ENCODE peak calls at places on chromosomes 2 and 18, in five cellular contexts. C, E, V, R and U are unnamed samples.

GRCh38 chr18:51069885-51070284 is 39.9 kb downstream of the SMAD4 start:
- DNase-seq in C (no peak), E (no peak), V (no peak), R (no peak), U (no peak)

GRCh38 chr18:39500320-39500719 is 1934.7 kb upstream of the CELF4 start:
- DNase-seq in C (no peak), E (no peak), V (no peak), R (no peak), U (no peak)

GRCh38 chr2:11616097-11616687 is 53.8 kb downstream of the NTSR2 start:
- DNase-seq in C (no peak), E (no peak), V (no peak), R (no peak), U (no peak)

GRCh38 chr2:174023591-174024523 is 58.7 kb upstream of the SP3 start:
- DNase-seq in C (peak; percentile 48), E (no peak), V (peak; percentile 85), R (no peak), U (peak; percentile 78)

GRCh38 chr18:23401400-23402347 is 51.4 kb upstream of the RIOK3 start:
- DNase-seq in C (peak; percentile 47), E (peak; percentile 68), V (no peak), R (peak; percentile 75), U (peak; percentile 81)

GRCh38 chr2:195533771-195534642 is 123.0 kb upstream of the SLC39A10 start:
- DNase-seq in C (peak; percentile 19), E (peak; percentile 96), V (peak; percentile 53), R (peak; percentile 28), U (no peak)

GRCh38 chr2:188678921-188679320 is 295.3 kb upstream of the COL3A1 start:
- DNase-seq in C (no peak), E (no peak), V (no peak), R (no peak), U (no peak)

GRCh38 chr2:11567631-11568031 is 33.8 kb downstream of the GREB1 start:
- DNase-seq in C (no peak), E (no peak), V (no peak), R (no peak), U (no peak)

GRCh38 chr2:16272038-16272788 is 331.9 kb downstream of the MYCN start:
- DNase-seq in C (no peak), E (no peak), V (no peak), R (no peak), U (no peak)

GRCh38 chr18:79753391-79753851 is 44.3 kb upstream of the KCNG2 start:
- DNase-seq in C (no peak), E (no peak), V (no peak), R (no peak), U (no peak)

GRCh38 chr2:98088261-98088660 is 1.3 kb downstream of the VWA3B start:
- DNase-seq in C (peak; percentile 41), E (no peak), V (no peak), R (no peak), U (no peak)

GRCh38 chr18:36298113-36298701 is 694 bp downstream of the FHOD3 start:
- DNase-seq in C (no peak), E (peak; percentile 44), V (no peak), R (no peak), U (no peak)

GRCh38 chr2:173184031-173185004 is 108.7 kb downstream of the MAP3K20 start:
- DNase-seq in C (peak; percentile 35), E (peak; percentile 23), V (peak; percentile 96), R (no peak), U (no peak)

GRCh38 chr2:97751752-97752151 is 38.4 kb downstream of the ZAP70 start:
- DNase-seq in C (no peak), E (no peak), V (no peak), R (peak; percentile 57), U (no peak)

GRCh38 chr18:48621240-48621639 is 82.4 kb downstream of the CTIF start:
- DNase-seq in C (no peak), E (no peak), V (no peak), R (no peak), U (no peak)

GRCh38 chr2:54557601-54558187 is 101.6 kb downstream of the SPTBN1 start:
- DNase-seq in C (peak; percentile 74), E (peak; percentile 73), V (no peak), R (peak; percentile 70), U (peak; percentile 74)

GRCh38 chr2:9373047-9373446 is 50.3 kb downstream of the ITGB1BP1 start:
- DNase-seq in C (no peak), E (no peak), V (no peak), R (no peak), U (no peak)

GRCh38 chr2:42053791-42054656 is 6.2 kb downstream of the PKDCC start:
- DNase-seq in C (peak; percentile 66), E (peak; percentile 68), V (no peak), R (no peak), U (peak; percentile 55)

GRCh38 chr2:199458017-199458805 is 472 bp upstream of the SATB2 start:
- DNase-seq in C (no peak), E (peak; percentile 40), V (no peak), R (peak; percentile 32), U (no peak)

GRCh38 chr2:232887171-232887850 is 17.2 kb downstream of the SNORC start:
- DNase-seq in C (no peak), E (no peak), V (no peak), R (no peak), U (no peak)

GRCh38 chr18:63832470-63832869 is 55.0 kb upstream of the SERPINB2 start:
- DNase-seq in C (no peak), E (no peak), V (no peak), R (no peak), U (no peak)

GRCh38 chr18:32742620-32743019 is 30.2 kb downstream of the KLHL14 start:
- DNase-seq in C (no peak), E (no peak), V (no peak), R (no peak), U (no peak)

GRCh38 chr2:239381709-239382134 is 19.1 kb downstream of the HDAC4 start:
- DNase-seq in C (no peak), E (no peak), V (no peak), R (no peak), U (no peak)

GRCh38 chr2:172465417-172466334 is 38.3 kb downstream of the ITGA6 start:
- DNase-seq in C (peak; percentile 83), E (peak; percentile 77), V (peak; percentile 54), R (peak; percentile 73), U (peak; percentile 95)